ENCODE peak calls at places on chromosomes 7 and 10, in seven cellular contexts. Q is stimulated activated CD4-positive, alpha-beta T cell treated with anti-CD3 and anti-CD28 coated beads, Interleukin-12 subunit alpha, Interleukin-12 subunit beta, amount 100 ng/mL, for 48 hours; W is fibroblast of lung; P is amygdala; M is NAMALWA; F is KBM-7; A is RPMI7951. T is an unnamed sample.

GRCh38 chr10:11330383-11331020 is 280.9 kb downstream of the USP6NL start:
- DNase-seq in Q (no peak), W (peak), P (no peak), M (no peak), F (no peak), A (peak), T (peak)

GRCh38 chr10:75191821-75192568 is 18.6 kb upstream of the VDAC2 start:
- DNase-seq in Q (no peak), W (peak), P (no peak), M (no peak), F (no peak), A (peak), T (peak)

GRCh38 chr10:23155166-23155565 is 36.9 kb upstream of the PTF1A start:
- DNase-seq in Q (no peak), W (no peak), P (no peak), M (no peak), F (no peak), A (peak), T (peak)

GRCh38 chr10:35913628-35914027 is 271.5 kb upstream of the FZD8 start:
- DNase-seq in Q (no peak), W (no peak), P (no peak), M (no peak), F (no peak), A (peak), T (no peak)

GRCh38 chr10:5188358-5188757 is 3.4 kb upstream of the AKR1C8 start:
- DNase-seq in Q (no peak), W (no peak), P (no peak), M (no peak), F (no peak), A (no peak), T (no peak)

GRCh38 chr10:93436577-93436976 is 45.6 kb downstream of the MYOF start:
- DNase-seq in Q (no peak), W (peak), P (no peak), M (no peak), F (peak), A (peak), T (peak)

GRCh38 chr7:136594739-136595144 is 273.7 kb upstream of the CHRM2 start:
- DNase-seq in Q (no peak), W (no peak), P (no peak), M (no peak), F (no peak), A (no peak), T (no peak)

GRCh38 chr10:33335800-33336605 is 1.5 kb upstream of the NRP1 start:
- DNase-seq in Q (no peak), W (peak), P (peak), M (no peak), F (peak), A (peak), T (peak)

GRCh38 chr7:20697351-20697750 is 81.9 kb downstream of the ABCB5 start:
- DNase-seq in Q (no peak), W (no peak), P (no peak), M (no peak), F (no peak), A (no peak), T (peak)

GRCh38 chr7:115116773-115117715 is 195.2 kb downstream of the MDFIC start:
- DNase-seq in Q (no peak), W (no peak), P (no peak), M (no peak), F (no peak), A (peak), T (no peak)

GRCh38 chr7:24912424-24912823 is 67.6 kb downstream of the OSBPL3 start:
- DNase-seq in Q (no peak), W (no peak), P (no peak), M (no peak), F (no peak), A (no peak), T (no peak)

GRCh38 chr7:86534641-86535040 is 109.1 kb upstream of the GRM3 start:
- DNase-seq in Q (no peak), W (no peak), P (no peak), M (no peak), F (no peak), A (no peak), T (no peak)

GRCh38 chr7:64559206-64559605 is 3.7 kb downstream of the ZNF680 start:
- DNase-seq in Q (no peak), W (peak), P (no peak), M (no peak), F (no peak), A (peak), T (peak)

GRCh38 chr10:43132796-43133195 is 5.4 kb upstream of the CSGALNACT2 start:
- DNase-seq in Q (no peak), W (no peak), P (no peak), M (no peak), F (no peak), A (no peak), T (no peak)

GRCh38 chr7:71784180-71784579 is 628.0 kb downstream of the CALN1 start:
- DNase-seq in Q (no peak), W (no peak), P (no peak), M (no peak), F (no peak), A (no peak), T (no peak)

GRCh38 chr7:131623154-131623553 is 66.7 kb upstream of the PODXL start:
- DNase-seq in Q (no peak), W (no peak), P (no peak), M (no peak), F (no peak), A (peak), T (no peak)

GRCh38 chr10:21514808-21515580 is 10.5 kb downstream of the SKIDA1 start:
- DNase-seq in Q (no peak), W (peak), P (no peak), M (no peak), F (no peak), A (no peak), T (no peak)

GRCh38 chr7:20199015-20199737 is 18.0 kb downstream of the MACC1 start:
- DNase-seq in Q (no peak), W (peak), P (no peak), M (peak), F (peak), A (peak), T (peak)

GRCh38 chr10:80924063-80924952 is 386.6 kb downstream of the SH2D4B start:
- DNase-seq in Q (no peak), W (peak), P (no peak), M (peak), F (peak), A (peak), T (peak)

GRCh38 chr10:92102601-92103213 is 179.1 kb downstream of the BTAF1 start:
- DNase-seq in Q (no peak), W (no peak), P (no peak), M (no peak), F (no peak), A (no peak), T (no peak)

GRCh38 chr7:12031638-12032037 is 179.5 kb upstream of the TMEM106B start:
- DNase-seq in Q (no peak), W (peak), P (no peak), M (no peak), F (peak), A (peak), T (peak)

GRCh38 chr10:52779541-52780390 is 7.2 kb upstream of the MBL2 start:
- DNase-seq in Q (peak), W (peak), P (no peak), M (peak), F (peak), A (peak), T (peak)

GRCh38 chr10:132657127-132657706 is 119.6 kb downstream of the INPP5A start:
- DNase-seq in Q (no peak), W (no peak), P (no peak), M (no peak), F (no peak), A (no peak), T (no peak)

GRCh38 chr10:56178210-56178609 is 182.8 kb downstream of the ZWINT start:
- DNase-seq in Q (no peak), W (no peak), P (no peak), M (no peak), F (no peak), A (no peak), T (peak)

GRCh38 chr7:46352335-46352954 is 431.4 kb upstream of the IGFBP3 start:
- DNase-seq in Q (no peak), W (peak), P (no peak), M (peak), F (peak), A (peak), T (peak)

GRCh38 chr10:132247943-132248342 is 59.8 kb downstream of the STK32C start:
- DNase-seq in Q (no peak), W (no peak), P (no peak), M (peak), F (no peak), A (no peak), T (no peak)

GRCh38 chr10:78386495-78386894 is 352.8 kb downstream of the RPS24 start:
- DNase-seq in Q (no peak), W (no peak), P (no peak), M (no peak), F (no peak), A (no peak), T (no peak)

GRCh38 chr7:19558527-19558926 is 150.3 kb downstream of the POLR1F start:
- DNase-seq in Q (no peak), W (no peak), P (no peak), M (no peak), F (no peak), A (peak), T (no peak)

GRCh38 chr7:916291-916941 is 38.1 kb downstream of the ADAP1 start:
- DNase-seq in Q (no peak), W (no peak), P (no peak), M (no peak), F (no peak), A (no peak), T (no peak)

GRCh38 chr10:64075604-64076003 is 554.4 kb downstream of the REEP3 start:
- DNase-seq in Q (no peak), W (no peak), P (no peak), M (no peak), F (no peak), A (no peak), T (no peak)

GRCh38 chr7:123588376-123588775 is 13.2 kb upstream of the ASB15 start:
- DNase-seq in Q (no peak), W (no peak), P (no peak), M (no peak), F (no peak), A (no peak), T (no peak)

GRCh38 chr10:80497187-80498038 is 40.3 kb upstream of the SH2D4B start:
- DNase-seq in Q (no peak), W (peak), P (no peak), M (no peak), F (no peak), A (peak), T (no peak)

GRCh38 chr10:132204781-132205473 is 18.2 kb downstream of the DPYSL4 start:
- DNase-seq in Q (no peak), W (no peak), P (no peak), M (no peak), F (no peak), A (no peak), T (no peak)